ENCODE peak calls at places on chromosomes 16 and 17, in nine cellular contexts. U is ovary, T is tibial nerve, M is GM12878, P is H1, F is SK-N-SH, N is transverse colon, H is stomach, C is sigmoid colon. B is an unnamed sample.

GRCh38 chr17:65053354-65053881 is 3.1 kb downstream of the GNA13 start:
- DNase-seq in U (no peak), T (no peak), M (no peak), P (no peak), F (no peak), N (no peak), H (no peak), C (no peak), B (no peak)

GRCh38 chr17:77833769-77834168 is 124.7 kb upstream of the TNRC6C start:
- DNase-seq in U (no peak), T (no peak), M (peak), P (no peak), F (no peak), N (no peak), H (no peak), C (peak), B (no peak)

GRCh38 chr16:22164482-22164881 is 2.2 kb downstream of the SDR42E2 start:
- DNase-seq in U (no peak), T (no peak), M (no peak), P (no peak), F (no peak), N (no peak), H (no peak), C (no peak), B (no peak)

GRCh38 chr16:50940275-50940854 is 198.5 kb downstream of the CYLD start:
- DNase-seq in U (no peak), T (no peak), M (no peak), P (no peak), F (no peak), N (no peak), H (no peak), C (no peak), B (no peak)

GRCh38 chr17:835263-835662 is 53.1 kb downstream of the MRM3 start:
- DNase-seq in U (no peak), T (no peak), M (no peak), P (peak), F (no peak), N (no peak), H (no peak), C (peak), B (no peak)

GRCh38 chr16:57612494-57612893 is 15.9 kb upstream of the ADGRG1 start:
- DNase-seq in U (no peak), T (no peak), M (no peak), P (no peak), F (peak), N (no peak), H (peak), C (peak), B (no peak)

GRCh38 chr16:22634913-22635312 is 124.2 kb downstream of the NPIPB5 start:
- DNase-seq in U (no peak), T (no peak), M (no peak), P (peak), F (no peak), N (no peak), H (no peak), C (no peak), B (no peak)

GRCh38 chr17:16456770-16457316 is 35.1 kb downstream of the LRRC75A start:
- DNase-seq in U (no peak), T (no peak), M (no peak), P (no peak), F (peak), N (no peak), H (no peak), C (no peak), B (no peak)

GRCh38 chr17:34071891-34072420 is 183.1 kb upstream of the CCL2 start:
- DNase-seq in U (no peak), T (no peak), M (no peak), P (no peak), F (no peak), N (no peak), H (no peak), C (no peak), B (no peak)

GRCh38 chr16:88881675-88882357 is 15.4 kb upstream of the PABPN1L start:
- DNase-seq in U (no peak), T (no peak), M (no peak), P (no peak), F (no peak), N (no peak), H (no peak), C (no peak), B (no peak)

GRCh38 chr16:31113420-31114124 is 3.9 kb upstream of the KAT8 start:
- DNase-seq in U (no peak), T (no peak), M (no peak), P (no peak), F (no peak), N (no peak), H (no peak), C (no peak), B (no peak)

GRCh38 chr16:19938536-19938935 is 53.9 kb upstream of the GPRC5B start:
- DNase-seq in U (no peak), T (no peak), M (no peak), P (no peak), F (no peak), N (no peak), H (no peak), C (no peak), B (no peak)

GRCh38 chr16:66660422-66661209 is 35.9 kb downstream of the CMTM4 start:
- DNase-seq in U (peak), T (peak), M (no peak), P (no peak), F (peak), N (peak), H (peak), C (peak), B (peak)

GRCh38 chr16:67333315-67333714 is 6.7 kb downstream of the LRRC36 start:
- DNase-seq in U (no peak), T (no peak), M (no peak), P (no peak), F (no peak), N (no peak), H (no peak), C (no peak), B (no peak)

GRCh38 chr16:275041-275621 is 613 bp downstream of the RGS11 start:
- DNase-seq in U (no peak), T (no peak), M (no peak), P (no peak), F (peak), N (no peak), H (no peak), C (no peak), B (no peak)

GRCh38 chr16:58733248-58733670 is 857 bp downstream of the GOT2 start:
- DNase-seq in U (no peak), T (no peak), M (no peak), P (no peak), F (peak), N (peak), H (no peak), C (no peak), B (no peak)

GRCh38 chr17:32875904-32876413 is 965 bp downstream of the MYO1D start:
- DNase-seq in U (no peak), T (no peak), M (no peak), P (no peak), F (no peak), N (no peak), H (no peak), C (no peak), B (no peak)
- TF ChIP-seq EP300 in U (no peak), T (no peak), M (no peak), P (no peak), F (no peak), N (no peak), H (no peak), C (no peak), B (no peak)

GRCh38 chr17:29010129-29010528 is 4.3 kb upstream of the SEZ6 start:
- DNase-seq in U (no peak), T (no peak), M (no peak), P (no peak), F (no peak), N (no peak), H (no peak), C (no peak), B (no peak)

GRCh38 chr17:29008591-29008990 is 2.8 kb upstream of the SEZ6 start:
- DNase-seq in U (no peak), T (no peak), M (no peak), P (no peak), F (no peak), N (no peak), H (no peak), C (no peak), B (no peak)

GRCh38 chr17:29005936-29006438 is at the start of gene SEZ6:
- DNase-seq in U (peak), T (no peak), M (no peak), P (peak), F (peak), N (peak), H (peak), C (no peak), B (peak)

GRCh38 chr17:29005562-29005887 is 308 bp downstream of the SEZ6 start:
- DNase-seq in U (no peak), T (no peak), M (no peak), P (no peak), F (no peak), N (no peak), H (no peak), C (no peak), B (no peak)

DNA sequence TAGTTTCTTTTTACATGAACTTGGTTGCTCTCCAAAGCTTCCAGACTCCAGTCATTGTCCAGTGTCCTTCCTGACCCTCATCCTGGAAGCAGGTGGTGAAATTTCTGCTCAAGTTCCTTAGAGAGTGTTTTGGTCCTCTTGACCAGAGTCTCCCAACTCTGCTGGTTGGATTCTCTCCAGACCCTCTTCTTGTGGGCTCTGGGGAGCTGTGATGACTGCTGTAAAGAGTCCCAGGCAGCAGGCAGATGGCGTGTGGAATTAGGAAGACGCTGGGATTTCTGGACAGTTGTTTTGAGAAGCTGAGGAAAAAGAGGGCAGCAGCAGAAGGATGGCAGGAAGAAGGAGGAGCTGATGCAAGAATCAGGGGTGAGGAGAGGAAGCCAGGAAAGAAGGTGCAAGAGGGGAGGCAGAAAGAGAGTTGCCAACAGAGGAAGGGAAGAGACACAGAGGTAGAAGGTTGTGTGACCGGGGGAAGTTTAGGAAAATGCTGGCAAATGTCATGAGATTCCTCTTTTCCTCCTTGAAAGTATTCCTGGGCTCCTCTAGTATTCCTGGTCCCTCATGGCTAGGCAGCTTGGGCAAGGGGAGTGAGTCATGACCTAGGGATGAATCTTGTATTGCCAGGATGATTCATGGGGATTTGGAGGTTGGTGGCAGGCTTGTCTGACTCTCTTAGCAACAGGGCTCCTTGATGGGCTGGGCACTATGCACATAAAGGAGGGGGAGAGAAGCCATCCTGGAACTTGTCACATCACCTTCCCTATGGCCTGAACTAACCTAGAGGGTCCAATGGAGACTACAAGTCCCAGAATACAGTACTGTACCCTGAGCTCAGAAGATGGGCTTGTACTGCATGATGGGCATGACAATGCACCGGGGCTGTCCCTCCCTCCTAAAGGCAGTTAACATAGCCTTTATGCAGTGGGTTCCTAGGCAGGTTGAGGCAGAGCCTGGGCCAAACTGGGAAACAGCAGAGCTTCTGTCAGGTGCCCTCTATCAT is 1.9 kb upstream of the SEZ6 start:
- DNase-seq in U (no peak), T (no peak), M (no peak), P (no peak), F (no peak), N (no peak), H (no peak), C (no peak), B (peak)
- TF ChIP-seq EP300 in U (no peak), T (no peak), M (no peak), P (no peak), F (no peak), N (no peak), H (no peak), C (no peak), B (no peak)

GRCh38 chr17:7888184-7888920 is at the start of gene CHD3:
- DNase-seq in U (peak), T (no peak), M (no peak), P (no peak), F (no peak), N (peak), H (peak), C (no peak), B (no peak)

GRCh38 chr17:7885357-7886226 is 3.0 kb upstream of the CHD3 start:
- DNase-seq in U (peak), T (no peak), M (no peak), P (no peak), F (peak), N (peak), H (peak), C (peak), B (peak)

GRCh38 chr17:7887482-7888183 is 956 bp upstream of the CHD3 start:
- DNase-seq in U (peak), T (peak), M (peak), P (no peak), F (peak), N (peak), H (peak), C (peak), B (peak)

GRCh38 chr17:7886227-7887037 is 2.2 kb upstream of the CHD3 start:
- DNase-seq in U (peak), T (no peak), M (no peak), P (no peak), F (peak), N (peak), H (peak), C (peak), B (peak)

DNA sequence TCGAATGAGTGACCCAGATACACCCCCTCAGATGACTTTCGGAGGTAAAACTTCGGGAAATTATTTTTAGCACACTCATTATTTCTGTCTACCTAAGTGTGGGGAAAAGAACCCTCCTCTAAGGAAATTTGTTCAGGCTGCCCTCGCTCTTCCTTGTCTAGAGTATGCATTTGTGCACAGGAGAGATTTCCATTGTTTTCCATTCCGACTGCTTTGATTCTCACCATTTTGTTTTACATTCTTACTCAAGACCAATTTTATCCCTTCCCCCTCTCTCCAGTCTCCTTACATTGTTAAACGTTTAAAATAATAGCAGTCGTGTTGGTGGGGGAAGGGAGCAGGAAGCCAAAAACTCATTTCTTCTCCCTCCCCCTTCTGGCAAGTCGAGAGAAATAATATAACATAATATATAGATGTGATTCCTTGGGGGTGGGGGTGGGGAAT is 1.5 kb upstream of the CHD3 start:
- DNase-seq in U (no peak), T (no peak), M (no peak), P (no peak), F (no peak), N (no peak), H (no peak), C (no peak), B (no peak)
- TF ChIP-seq EP300 in U (no peak), T (no peak), M (no peak), P (no peak), F (no peak), N (no peak), H (no peak), C (no peak), B (no peak)

DNA sequence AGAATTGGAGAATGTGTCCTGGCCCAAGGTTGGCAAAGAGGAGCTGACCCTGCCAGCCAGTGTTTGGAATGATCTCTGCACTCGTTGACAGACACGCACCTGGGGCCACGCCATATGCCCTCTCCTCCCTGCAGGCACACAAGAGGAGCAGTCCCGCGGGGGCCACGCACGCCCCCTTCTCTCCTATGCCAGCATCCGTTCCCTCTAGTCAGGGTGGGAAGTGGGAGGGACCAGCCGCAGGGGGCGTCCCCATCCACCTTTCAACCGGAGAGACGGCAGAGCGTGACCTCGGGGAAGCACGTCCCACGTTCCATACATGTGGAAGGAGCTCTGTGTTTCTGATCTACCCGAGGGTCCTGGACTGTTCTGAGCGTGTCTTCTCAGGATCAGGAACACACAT is 86.9 kb upstream of the ZNF750 start:
- DNase-seq in U (no peak), T (no peak), M (no peak), P (no peak), F (no peak), N (no peak), H (no peak), C (no peak), B (no peak)
- TF ChIP-seq EP300 in U (no peak), T (no peak), M (no peak), P (no peak), F (no peak), N (no peak), H (no peak), C (no peak), B (no peak)

DNA sequence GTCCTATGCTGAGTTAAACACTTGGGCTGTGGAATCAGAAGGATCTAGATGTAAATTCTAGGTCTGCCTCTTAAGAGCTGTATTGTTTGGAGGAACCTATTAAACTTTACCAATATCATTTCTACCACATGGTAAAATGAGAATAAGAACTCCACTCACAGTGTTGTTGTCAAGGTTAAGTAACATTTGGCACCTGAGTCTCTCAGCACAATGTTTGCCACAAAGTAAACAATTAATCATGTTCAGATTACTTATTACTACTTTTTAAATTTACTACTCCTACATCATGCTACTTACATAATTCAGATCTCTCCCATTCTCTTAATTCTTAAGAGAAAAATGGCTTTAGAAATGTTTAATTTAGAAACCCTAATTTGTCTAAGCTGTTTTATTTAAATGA is 305.9 kb downstream of the CA10 start:
- DNase-seq in U (no peak), T (no peak), M (no peak), P (no peak), F (no peak), N (no peak), H (no peak), C (no peak), B (no peak)
- TF ChIP-seq EP300 in U (no peak), T (no peak), M (no peak), P (no peak), F (no peak), N (no peak), H (no peak), C (no peak), B (no peak)

DNA sequence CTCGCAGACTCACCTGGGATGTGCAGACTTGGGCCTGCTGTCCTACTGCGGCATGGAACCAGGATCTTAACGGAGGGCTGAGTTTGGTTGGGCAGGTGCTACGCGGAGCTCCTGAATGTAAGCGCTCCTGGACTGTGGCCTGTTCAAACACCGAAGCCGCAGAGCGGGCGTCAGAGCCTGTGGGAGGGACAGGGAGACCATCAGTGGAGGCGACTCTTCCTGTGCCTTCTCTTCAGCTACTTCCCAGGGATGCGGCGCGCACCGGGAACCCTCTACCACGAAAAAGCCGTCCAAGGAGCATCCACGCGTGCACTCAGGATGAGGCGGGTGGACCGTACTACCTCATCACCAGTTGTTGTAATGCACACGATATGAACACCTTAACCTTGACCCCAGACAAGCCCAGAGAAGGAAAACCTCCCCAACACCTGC is 2.0 kb downstream of the USP36 start:
- DNase-seq in U (no peak), T (no peak), M (no peak), P (no peak), F (no peak), N (peak), H (peak), C (no peak), B (no peak)
- TF ChIP-seq EP300 in U (no peak), T (no peak), M (no peak), P (no peak), F (no peak), N (no peak), H (no peak), C (no peak), B (no peak)